ENCODE peak calls at places on chromosomes 3 and 15, in four cellular contexts. X is transverse colon, E is stomach, H is GM12878. S is an unnamed sample.

GRCh38 chr15:82021021-82021420 is 24.8 kb downstream of the MEX3B start:
- DNase-seq in X (no peak), E (no peak), H (no peak), S (no peak)

GRCh38 chr3:171351676-171352075 is 108.5 kb downstream of the TNIK start:
- DNase-seq in X (no peak), E (no peak), H (no peak), S (no peak)

GRCh38 chr15:100885116-100885515 is 5.5 kb downstream of the ALDH1A3 start:
- DNase-seq in X (no peak), E (no peak), H (no peak), S (no peak)

GRCh38 chr3:126261037-126261436 is 80.7 kb upstream of the ALDH1L1 start:
- DNase-seq in X (peak; percentile 59), E (peak; percentile 53), H (no peak), S (peak; percentile 28)

GRCh38 chr3:115615001-115615447 is 8.3 kb upstream of the GAP43 start:
- DNase-seq in X (no peak), E (no peak), H (no peak), S (no peak)

GRCh38 chr3:171309906-171310359 is 150.3 kb downstream of the TNIK start:
- DNase-seq in X (no peak), E (no peak), H (no peak), S (no peak)

GRCh38 chr3:49181351-49181750 is 10.0 kb downstream of the KLHDC8B start:
- DNase-seq in X (no peak), E (no peak), H (no peak), S (no peak)

GRCh38 chr3:16890605-16891333 is 6.0 kb downstream of the PLCL2 start:
- DNase-seq in X (no peak), E (no peak), H (no peak), S (no peak)

GRCh38 chr3:45712434-45713110 is 23.4 kb downstream of the SACM1L start:
- DNase-seq in X (no peak), E (no peak), H (no peak), S (no peak)

GRCh38 chr3:178947738-178948137 is 123.9 kb downstream of the ZMAT3 start:
- DNase-seq in X (no peak), E (no peak), H (no peak), S (no peak)

GRCh38 chr3:171417813-171418212 is 42.4 kb downstream of the TNIK start:
- DNase-seq in X (peak; percentile 28), E (no peak), H (no peak), S (no peak)

GRCh38 chr3:189557824-189558223 is 73.4 kb upstream of the TP63 start:
- DNase-seq in X (no peak), E (no peak), H (no peak), S (no peak)

GRCh38 chr15:38525489-38525888 is 39.1 kb downstream of the RASGRP1 start:
- DNase-seq in X (no peak), E (no peak), H (no peak), S (no peak)

GRCh38 chr3:29525254-29525881 is 244.5 kb downstream of the RBMS3 start:
- DNase-seq in X (peak; percentile 16), E (peak; percentile 55), H (no peak), S (peak; percentile 72)

GRCh38 chr3:142210608-142211007 is 14.8 kb downstream of the GK5 start:
- DNase-seq in X (no peak), E (no peak), H (no peak), S (no peak)

GRCh38 chr15:75198560-75199346 is 2.9 kb upstream of the C15orf39 start:
- DNase-seq in X (peak; percentile 52), E (no peak), H (peak; percentile 73), S (no peak)

GRCh38 chr3:133574260-133574881 is 885 bp downstream of the CDV3 start:
- DNase-seq in X (peak; percentile 80), E (peak; percentile 76), H (peak; percentile 58), S (peak; percentile 72)

GRCh38 chr15:29920515-29920914 is 98.2 kb upstream of the TJP1 start:
- DNase-seq in X (no peak), E (peak; percentile 60), H (no peak), S (no peak)

GRCh38 chr15:43769584-43770228 is 7.1 kb downstream of the ELL3 start:
- DNase-seq in X (peak; percentile 63), E (peak; percentile 54), H (no peak), S (peak; percentile 83)

GRCh38 chr3:112651076-112651475 is 10.1 kb upstream of the CCDC80 start:
- DNase-seq in X (no peak), E (no peak), H (no peak), S (no peak)

GRCh38 chr15:101536166-101536874 is 46.8 kb upstream of the PCSK6 start:
- DNase-seq in X (no peak), E (no peak), H (no peak), S (no peak)

GRCh38 chr15:92385096-92385495 is 8.6 kb upstream of the ST8SIA2 start:
- DNase-seq in X (no peak), E (no peak), H (no peak), S (no peak)

GRCh38 chr3:131856171-131856570 is 178.6 kb downstream of the CPNE4 start:
- DNase-seq in X (no peak), E (no peak), H (no peak), S (no peak)

GRCh38 chr3:30970183-30970582 is 75.7 kb upstream of the GADL1 start:
- DNase-seq in X (no peak), E (no peak), H (no peak), S (no peak)

GRCh38 chr3:134663646-134664456 is 13.0 kb upstream of the KY start:
- DNase-seq in X (no peak), E (no peak), H (no peak), S (no peak)

GRCh38 chr3:13161771-13162535 is 88.7 kb upstream of the IQSEC1 start:
- DNase-seq in X (no peak), E (no peak), H (no peak), S (no peak)

GRCh38 chr15:71374607-71375352 is 259.5 kb downstream of the THSD4 start:
- DNase-seq in X (peak; percentile 24), E (no peak), H (no peak), S (no peak)

GRCh38 chr3:65972765-65973164 is 66.0 kb downstream of the MAGI1 start:
- DNase-seq in X (no peak), E (no peak), H (no peak), S (no peak)

GRCh38 chr3:69543080-69543429 is 157.2 kb upstream of the FRMD4B start:
- DNase-seq in X (no peak), E (no peak), H (no peak), S (no peak)

GRCh38 chr3:193391902-193392301 is 13.3 kb upstream of the ATP13A5 start:
- DNase-seq in X (no peak), E (no peak), H (no peak), S (no peak)

GRCh38 chr15:56490461-56490860 is 25.5 kb upstream of the MNS1 start:
- DNase-seq in X (no peak), E (no peak), H (no peak), S (no peak)

GRCh38 chr3:55416381-55416821 is 70.7 kb downstream of the WNT5A start:
- DNase-seq in X (no peak), E (no peak), H (no peak), S (no peak)

GRCh38 chr3:58404396-58404795 is 29.2 kb downstream of the PDHB start:
- DNase-seq in X (no peak), E (no peak), H (no peak), S (no peak)

GRCh38 chr3:264394-265156 is 68.0 kb downstream of the CHL1 start:
- DNase-seq in X (no peak), E (no peak), H (no peak), S (no peak)

GRCh38 chr3:123278446-123278845 is 76.7 kb downstream of the SEC22A start:
- DNase-seq in X (no peak), E (no peak), H (no peak), S (no peak)

GRCh38 chr3:101466465-101467309 is 46.3 kb downstream of the SENP7 start:
- DNase-seq in X (peak; percentile 24), E (peak; percentile 45), H (no peak), S (no peak)

GRCh38 chr3:57068437-57069089 is 8.1 kb downstream of the SPATA12 start:
- DNase-seq in X (peak; percentile 28), E (no peak), H (peak; percentile 95), S (peak; percentile 37)

GRCh38 chr3:127412578-127413317 is 124.9 kb upstream of the PRR20G start:
- DNase-seq in X (peak; percentile 11), E (no peak), H (no peak), S (no peak)
- H3K27me3 ChIP-seq in X (peaks cover 37% of the 10 kb centered on the region), E (peaks cover 6% of the 10 kb centered on the region), H (peaks cover 5% of the 10 kb centered on the region), S (no peaks in the 10 kb centered on the region)

GRCh38 chr15:90904746-90905145 is 1.6 kb downstream of the MAN2A2 start:
- DNase-seq in X (no peak), E (no peak), H (no peak), S (no peak)

GRCh38 chr15:90902996-90903732 is at the start of gene MAN2A2:
- DNase-seq in X (peak; percentile 78), E (peak; percentile 85), H (no peak), S (peak; percentile 53)

GRCh38 chr15:90902656-90902995 is 476 bp upstream of the MAN2A2 start:
- DNase-seq in X (no peak), E (no peak), H (no peak), S (no peak)

GRCh38 chr15:90905306-90906180 is 2.4 kb downstream of the MAN2A2 start:
- DNase-seq in X (no peak), E (no peak), H (no peak), S (no peak)

GRCh38 chr15:90903733-90904536 is 833 bp downstream of the MAN2A2 start:
- DNase-seq in X (peak; percentile 45), E (peak; percentile 57), H (no peak), S (peak; percentile 46)
- H3K4me3 ChIP-seq in X (peak overlapping the region; percentile 83), E (peak overlapping the region; percentile 92), H (peak overlapping the region; percentile 68), S (peak overlapping the region; percentile 74)

GRCh38 chr3:4977889-4978258 is 1.4 kb upstream of the BHLHE40 start:
- DNase-seq in X (no peak), E (no peak), H (no peak), S (no peak)
- H3K27me3 ChIP-seq in X (no peaks in the 10 kb centered on the region), E (no peaks in the 10 kb centered on the region), H (no peaks in the 10 kb centered on the region), S (no peaks in the 10 kb centered on the region)

DNA sequence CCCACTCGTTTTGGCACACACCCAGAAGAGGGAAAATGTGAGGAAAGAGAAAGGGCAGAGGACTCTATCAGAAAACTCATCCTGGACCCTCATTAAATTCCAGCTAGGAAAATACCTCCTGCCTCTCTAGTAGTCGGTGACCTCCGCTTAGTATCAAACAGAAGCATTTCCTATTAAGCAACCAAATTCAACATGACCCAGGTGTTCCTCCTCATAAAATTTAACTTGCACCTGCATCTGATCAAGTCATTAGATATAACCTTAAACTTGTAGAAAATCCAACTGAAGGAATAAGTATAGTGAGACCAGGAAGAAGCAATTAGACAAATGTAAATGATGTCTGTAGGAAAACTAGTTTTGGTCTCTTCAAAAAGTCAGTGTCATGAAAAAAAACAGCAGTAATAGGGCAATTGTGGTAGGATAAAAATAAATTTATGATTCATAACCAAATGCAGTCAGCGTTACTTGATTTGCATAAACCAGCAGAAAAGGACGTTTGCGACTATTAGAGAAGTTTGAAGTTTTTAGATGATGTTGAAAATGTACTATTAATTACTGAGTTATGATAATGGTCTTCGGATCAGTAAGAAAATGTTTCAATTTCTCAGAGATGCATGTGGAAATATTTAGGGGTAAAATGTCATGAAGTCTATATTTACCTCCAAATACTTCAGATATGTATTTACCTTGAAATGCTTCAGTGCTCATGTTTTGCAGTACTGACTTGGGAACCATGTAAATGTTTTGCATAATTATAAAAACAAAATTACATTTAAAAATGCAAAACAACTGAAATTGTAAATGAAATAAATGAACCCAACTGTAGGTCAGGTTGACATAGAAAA is 44.6 kb downstream of the LDHAL6B start:
- DNase-seq in X (no peak), E (no peak), H (peak; percentile 79), S (no peak)
- H3K4me3 ChIP-seq in X (no peak overlapping the region), E (no peak overlapping the region), H (peak overlapping the region; percentile 26), S (no peak overlapping the region)